ENCODE peak calls at places on chromosomes 1 and 21, in six cellular contexts. R is esophagus muscularis mucosa, K is tibial nerve, J is ovary, U is GM12878, B is A549. A is an unnamed sample.

GRCh38 chr1:33468972-33469371 is 3.5 kb upstream of the ZSCAN20 start:
- DNase-seq in R (no peak), K (no peak), J (no peak), U (no peak), B (no peak), A (no peak)

GRCh38 chr1:232029297-232029696 is 402.7 kb downstream of the DISC1 start:
- DNase-seq in R (peak), K (no peak), J (no peak), U (no peak), B (no peak), A (no peak)

GRCh38 chr1:201191723-201192477 is 1.3 kb downstream of the IGFN1 start:
- DNase-seq in R (no peak), K (no peak), J (no peak), U (no peak), B (peak), A (no peak)

GRCh38 chr1:207827488-207827830 is 75.6 kb downstream of the CD46 start:
- DNase-seq in R (no peak), K (no peak), J (no peak), U (no peak), B (no peak), A (peak)

GRCh38 chr1:223700942-223701637 is 11.2 kb upstream of the CAPN2 start:
- DNase-seq in R (no peak), K (no peak), J (peak), U (no peak), B (peak), A (no peak)

GRCh38 chr1:7106442-7107108 is 321.3 kb downstream of the CAMTA1 start:
- DNase-seq in R (no peak), K (no peak), J (no peak), U (no peak), B (no peak), A (no peak)

GRCh38 chr1:100834779-100835645 is 59.6 kb downstream of the EXTL2 start:
- DNase-seq in R (no peak), K (no peak), J (no peak), U (no peak), B (peak), A (no peak)

GRCh38 chr1:114319480-114319879 is 165.8 kb upstream of the SYT6 start:
- DNase-seq in R (no peak), K (no peak), J (no peak), U (no peak), B (no peak), A (no peak)

GRCh38 chr1:109927908-109928307 is 17.3 kb downstream of the CSF1 start:
- DNase-seq in R (peak), K (peak), J (peak), U (no peak), B (peak), A (peak)

GRCh38 chr1:231295938-231296337 is 41.7 kb downstream of the EXOC8 start:
- DNase-seq in R (no peak), K (no peak), J (no peak), U (no peak), B (no peak), A (no peak)

GRCh38 chr1:185074307-185074706 is 28.9 kb downstream of the RNF2 start:
- DNase-seq in R (no peak), K (no peak), J (no peak), U (no peak), B (no peak), A (no peak)

GRCh38 chr1:215958836-215959235 is 391.7 kb downstream of the KCTD3 start:
- DNase-seq in R (no peak), K (no peak), J (no peak), U (no peak), B (no peak), A (no peak)

GRCh38 chr1:245704765-245705164 is 550.0 kb downstream of the KIF26B start:
- DNase-seq in R (no peak), K (no peak), J (no peak), U (no peak), B (no peak), A (no peak)

GRCh38 chr1:226880372-226881287 is 10.2 kb downstream of the PSEN2 start:
- DNase-seq in R (no peak), K (no peak), J (no peak), U (no peak), B (no peak), A (no peak)

GRCh38 chr1:113041569-113042335 is 31.2 kb upstream of the LRIG2 start:
- DNase-seq in R (no peak), K (no peak), J (no peak), U (no peak), B (no peak), A (no peak)

GRCh38 chr1:55534565-55535091 is 319.5 kb upstream of the USP24 start:
- DNase-seq in R (no peak), K (no peak), J (no peak), U (no peak), B (no peak), A (no peak)

GRCh38 chr21:36321325-36322082 is 1.5 kb downstream of the MORC3 start:
- DNase-seq in R (no peak), K (no peak), J (no peak), U (no peak), B (no peak), A (no peak)
- TF ChIP-seq EP300 in R (no peak), K (no peak), J (no peak), U (no peak), B (no peak), A (no peak)

DNA sequence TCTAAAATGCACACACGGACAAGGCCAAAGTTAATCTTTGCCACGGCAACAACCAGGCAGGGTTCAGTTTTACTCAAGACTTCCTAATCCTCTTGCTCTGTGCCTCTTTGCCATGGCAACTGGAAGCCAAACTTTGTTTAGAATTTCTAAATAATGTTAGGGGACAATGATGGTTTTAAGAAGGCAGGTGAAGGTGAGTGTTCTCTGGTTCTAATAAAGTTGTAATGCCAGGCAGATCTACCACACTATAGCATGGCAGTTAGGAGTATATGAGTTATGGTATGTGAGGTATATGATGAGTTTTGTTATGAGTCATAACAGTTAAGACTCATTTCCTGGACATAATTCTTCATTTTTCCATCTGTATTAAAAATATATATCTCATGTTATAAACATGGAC is 2.7 kb downstream of the PTPRC start:
- DNase-seq in R (no peak), K (no peak), J (no peak), U (no peak), B (no peak), A (no peak)
- TF ChIP-seq POLR2A in R (no peak), K (no peak), J (no peak), U (no peak), B (no peak), A (no peak)

GRCh38 chr21:42337276-42337675 is 13.5 kb downstream of the TFF2 start:
- DNase-seq in R (no peak), K (no peak), J (no peak), U (no peak), B (no peak), A (no peak)

GRCh38 chr21:42340187-42340586 is 10.6 kb downstream of the TFF2 start:
- DNase-seq in R (no peak), K (no peak), J (no peak), U (no peak), B (no peak), A (no peak)

GRCh38 chr21:42338730-42339715 is 11.8 kb downstream of the TFF2 start:
- DNase-seq in R (no peak), K (no peak), J (no peak), U (no peak), B (no peak), A (no peak)

GRCh38 chr21:42336065-42336464 is 14.7 kb downstream of the TFF2 start:
- DNase-seq in R (no peak), K (no peak), J (no peak), U (no peak), B (no peak), A (no peak)

DNA sequence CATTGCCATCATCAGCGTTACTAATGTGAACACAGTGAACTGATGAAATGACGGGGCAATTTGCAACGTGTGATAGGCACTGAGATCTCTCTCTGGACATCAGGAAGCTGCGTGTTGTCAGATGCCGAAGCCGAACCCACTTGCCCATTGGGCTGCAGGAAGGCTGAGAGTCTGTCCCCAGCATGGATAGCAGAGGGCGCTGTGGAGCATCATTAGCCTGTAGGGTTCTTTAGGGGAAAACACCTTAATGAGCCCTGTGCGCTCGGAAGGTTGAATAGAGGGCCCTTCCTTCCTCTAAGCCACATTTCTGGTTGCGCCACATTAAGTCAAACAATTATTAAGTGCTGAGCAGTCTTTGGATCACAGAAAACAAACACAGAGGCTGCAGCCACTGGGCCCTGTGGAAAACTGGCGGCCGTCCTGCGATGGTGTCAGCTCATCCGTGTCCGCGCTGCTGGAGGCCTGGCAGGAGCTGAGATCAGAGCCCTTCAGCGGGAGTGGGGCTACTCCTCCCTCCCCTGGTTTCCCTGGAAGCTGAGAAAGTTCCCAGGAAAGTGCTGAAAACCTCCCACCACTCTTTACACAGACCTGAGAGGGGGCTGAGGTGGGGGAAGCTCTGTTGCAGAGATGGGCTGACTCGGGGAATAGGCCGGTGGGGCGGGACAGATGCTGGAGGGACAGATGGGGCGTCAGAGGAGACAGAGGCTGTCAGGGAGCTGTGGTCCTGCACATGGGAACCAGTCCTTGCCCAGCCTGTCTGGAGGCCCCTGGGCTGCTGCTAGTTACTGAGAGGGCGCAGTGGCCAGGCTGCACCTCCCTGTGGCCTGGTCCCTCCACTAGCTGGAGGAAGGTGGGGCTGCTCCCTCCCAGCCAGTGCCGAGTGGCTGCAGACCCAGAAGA is 12.7 kb downstream of the TFF2 start:
- DNase-seq in R (no peak), K (peak), J (peak), U (no peak), B (peak), A (peak)
- TF ChIP-seq EP300 in R (no peak), K (no peak), J (no peak), U (no peak), B (no peak), A (no peak)

DNA sequence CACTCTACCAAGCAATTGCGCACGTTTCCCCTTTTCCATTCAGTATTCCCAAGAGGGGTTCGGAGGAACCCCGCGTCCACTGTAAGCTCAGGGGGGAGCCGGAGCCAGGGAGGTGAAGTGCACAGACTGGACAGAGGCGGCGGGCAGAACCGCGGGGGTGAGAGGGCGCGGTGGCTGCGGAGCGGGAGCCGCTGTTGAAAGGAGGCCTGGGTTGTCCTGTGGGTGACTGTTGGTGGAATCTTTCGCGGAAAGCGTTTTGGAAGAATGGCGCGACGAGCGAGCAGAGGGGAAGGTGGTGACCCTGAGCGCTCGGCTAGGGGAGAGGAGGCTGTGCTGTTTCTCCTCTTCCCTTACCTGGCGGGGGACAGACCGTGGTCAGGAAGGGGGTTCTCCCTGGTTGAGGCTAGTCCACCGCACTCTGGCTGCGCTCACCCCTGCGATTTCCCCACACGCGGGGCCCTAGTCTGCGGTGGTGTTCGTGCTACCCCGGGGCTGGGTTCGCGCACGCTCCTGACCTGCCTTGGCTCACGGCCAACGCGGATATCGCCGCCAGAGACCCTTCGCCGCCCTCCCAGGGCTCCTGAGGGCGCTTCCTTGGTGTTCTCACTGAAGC is 92.8 kb downstream of the PRKAB2 start:
- DNase-seq in R (no peak), K (no peak), J (no peak), U (no peak), B (no peak), A (no peak)
- TF ChIP-seq POLR2A in R (no peak), K (no peak), J (no peak), U (no peak), B (no peak), A (no peak)

DNA sequence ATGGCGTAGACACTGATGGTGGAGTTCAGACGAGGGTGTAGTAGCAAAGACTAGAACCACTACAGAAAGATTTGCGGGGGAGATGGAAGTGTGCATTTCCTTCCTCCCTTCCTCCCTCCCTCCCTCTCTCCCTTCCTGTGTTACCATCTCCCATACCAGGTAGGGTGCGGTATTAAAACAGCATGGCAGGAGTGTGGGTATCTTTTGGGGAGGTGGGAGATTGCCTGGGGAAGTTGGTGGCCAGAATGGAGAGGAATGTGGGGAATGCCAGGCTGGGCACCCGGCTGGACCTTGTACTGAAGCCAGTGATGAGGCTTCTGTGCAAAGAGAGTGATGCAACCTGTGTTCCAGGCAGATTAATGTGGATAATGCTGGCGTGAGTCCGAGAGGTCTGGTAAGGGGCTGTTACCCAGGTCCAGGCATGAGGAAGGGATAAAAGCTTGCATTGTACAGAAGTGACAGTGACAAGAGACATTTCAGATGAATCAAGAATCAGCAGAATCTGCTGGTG is 30.3 kb upstream of the PPP2R5A start:
- DNase-seq in R (peak), K (no peak), J (no peak), U (no peak), B (peak), A (no peak)
- TF ChIP-seq EP300 in R (no peak), K (no peak), J (no peak), U (no peak), B (no peak), A (no peak)

DNA sequence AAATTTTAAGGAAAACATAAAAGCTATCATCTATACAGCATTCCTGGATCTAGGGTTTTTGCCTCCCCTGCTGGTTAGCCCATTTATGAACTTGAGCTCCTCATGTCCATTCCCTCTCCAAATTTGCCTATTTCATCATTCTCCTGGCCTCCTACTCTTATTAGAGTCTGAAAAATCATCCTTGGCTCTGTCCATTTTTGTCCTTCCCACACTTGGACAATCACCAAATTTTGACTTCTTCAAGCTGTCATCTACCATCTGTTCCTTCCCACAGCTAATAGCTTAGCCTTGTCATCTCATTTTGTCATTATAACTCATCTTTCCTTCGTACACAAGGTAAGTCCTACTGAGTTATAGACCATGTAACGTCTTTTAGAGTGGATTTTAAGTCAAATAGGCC is 2.2 kb upstream of the HENMT1 start:
- DNase-seq in R (no peak), K (no peak), J (no peak), U (no peak), B (no peak), A (no peak)
- TF ChIP-seq POLR2A in R (no peak), K (no peak), J (no peak), U (no peak), B (no peak), A (no peak)

GRCh38 chr21:44836666-44837471 is 19.0 kb upstream of the SUMO3 start:
- DNase-seq in R (no peak), K (no peak), J (no peak), U (no peak), B (peak), A (no peak)
- TF ChIP-seq EP300 in R (no peak), K (no peak), J (no peak), U (no peak), B (no peak), A (no peak)

A was measured in suprapubic skin.